ENCODE peak calls at places on chromosomes 6 and 20, in eight cellular contexts. H, Q, L, U, T, X, E and K are unnamed samples.

GRCh38 chr6:113529191-113529590 is 328.0 kb upstream of the MARCKS start:
- DNase-seq in U (no peak), X (no peak), T (no peak), E (no peak), Q (no peak), H (no peak), L (no peak), K (no peak)

GRCh38 chr20:36455972-36456625 is 85.2 kb upstream of the MYL9 start:
- DNase-seq in H (no peak), U (no peak), T (no peak), Q (no peak), E (no peak), L (no peak), X (no peak), K (no peak)

GRCh38 chr6:130848945-130849344 is 21.7 kb downstream of the SMLR1 start:
- DNase-seq in X (peak; percentile 35), T (no peak), L (no peak), U (no peak), H (no peak), Q (no peak), E (no peak), K (peak; percentile 42)

GRCh38 chr20:20362774-20363435 is 5.0 kb upstream of the INSM1 start:
- DNase-seq in H (peak; percentile 30), T (no peak), X (peak; percentile 84), U (no peak), E (no peak), L (no peak), Q (no peak), K (peak; percentile 53)

GRCh38 chr6:21831531-21832291 is 238.2 kb downstream of the SOX4 start:
- DNase-seq in T (no peak), Q (no peak), X (no peak), U (no peak), L (no peak), H (no peak), E (no peak), K (no peak)

GRCh38 chr6:164911873-164912580 is 397.4 kb downstream of the C6orf118 start:
- DNase-seq in X (no peak), U (no peak), H (peak; percentile 32), Q (no peak), T (no peak), E (no peak), L (no peak), K (no peak)

GRCh38 chr20:53215166-53215565 is 243.0 kb downstream of the TSHZ2 start:
- DNase-seq in H (no peak), X (no peak), T (no peak), E (no peak), Q (no peak), L (no peak), U (no peak), K (no peak)

GRCh38 chr6:3878048-3878666 is 29.0 kb downstream of the FAM50B start:
- DNase-seq in E (no peak), H (no peak), T (no peak), L (no peak), X (no peak), Q (no peak), U (no peak), K (no peak)

GRCh38 chr6:135812085-135812526 is 39.4 kb upstream of the PDE7B start:
- DNase-seq in H (no peak), L (no peak), U (peak; percentile 73), T (no peak), E (no peak), X (no peak), Q (no peak), K (no peak)

GRCh38 chr6:34809914-34810882 is 18.3 kb downstream of the BLTP3A start:
- DNase-seq in T (no peak), L (no peak), X (no peak), Q (no peak), U (peak; percentile 12), E (no peak), H (no peak), K (no peak)

GRCh38 chr6:37589198-37589597 is 89.5 kb upstream of the CCDC167 start:
- DNase-seq in E (no peak), X (no peak), U (no peak), L (no peak), T (no peak), H (no peak), Q (no peak), K (no peak)

GRCh38 chr20:3181270-3181669 is 7.9 kb upstream of the LZTS3 start:
- DNase-seq in H (no peak), U (no peak), T (no peak), E (no peak), X (no peak), L (no peak), Q (no peak), K (no peak)

GRCh38 chr6:108726726-108727339 is 121.4 kb upstream of the ARMC2 start:
- DNase-seq in H (no peak), L (no peak), T (no peak), U (no peak), X (no peak), Q (no peak), E (no peak), K (no peak)

GRCh38 chr6:148195511-148195910 is 147.1 kb upstream of the SASH1 start:
- DNase-seq in Q (no peak), H (no peak), X (no peak), U (no peak), T (no peak), L (no peak), E (no peak), K (no peak)

GRCh38 chr6:156980948-156981347 is 203.8 kb downstream of the ARID1B start:
- DNase-seq in X (no peak), L (no peak), U (no peak), Q (no peak), E (no peak), T (no peak), H (no peak), K (no peak)

GRCh38 chr20:2867081-2867860 is 6.0 kb upstream of the PTPRA start:
- DNase-seq in H (no peak), T (peak; percentile 34), Q (no peak), U (no peak), E (no peak), X (no peak), L (no peak), K (no peak)

GRCh38 chr6:35486005-35486925 is 10.6 kb downstream of the TEAD3 start:
- DNase-seq in Q (no peak), T (peak; percentile 92), H (no peak), L (no peak), X (peak; percentile 94), U (no peak), E (no peak), K (no peak)

DNA sequence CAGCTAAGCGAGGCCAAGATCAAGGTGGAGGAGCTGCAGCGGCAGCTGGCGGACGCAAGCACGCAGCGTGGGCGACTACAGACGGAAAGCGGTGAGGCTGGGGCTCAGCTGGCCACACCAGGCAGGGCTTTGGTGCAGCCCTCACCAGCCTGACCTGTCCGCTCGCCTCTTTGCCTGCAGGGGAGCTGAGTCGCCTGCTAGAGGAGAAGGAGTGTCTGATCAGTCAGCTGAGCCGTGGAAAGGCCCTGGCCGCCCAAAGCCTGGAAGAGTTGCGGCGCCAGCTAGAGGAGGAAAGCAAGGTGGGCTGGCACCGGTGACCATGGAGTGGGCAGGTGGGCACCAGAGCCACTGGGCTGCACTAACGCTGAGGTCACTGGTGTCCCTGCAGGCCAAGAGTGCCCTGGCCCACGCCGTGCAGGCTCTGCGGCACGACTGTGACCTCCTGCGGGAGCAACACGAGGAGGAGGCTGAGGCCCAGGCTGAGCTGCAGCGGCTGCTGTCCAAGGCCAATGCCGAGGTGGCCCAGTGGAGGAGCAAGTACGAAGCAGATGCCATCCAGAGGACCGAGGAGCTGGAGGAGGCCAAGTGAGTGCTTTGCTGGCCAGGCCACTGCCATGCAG is 42.8 kb downstream of the MYH7B start:
- DNase-seq in U (no peak), E (no peak), L (no peak), T (no peak), X (peak; percentile 61), Q (no peak), H (no peak), K (no peak)
- TF ChIP-seq CTCF in U (peak; percentile 1), E (no peak), L (no peak), T (no peak), X (peak; percentile 16), Q (no peak), H (no peak), K (no peak)

GRCh38 chr20:62708591-62709536 is at the start of gene NTSR1:
- DNase-seq in T (no peak), L (no peak), E (no peak), U (no peak), H (peak; percentile 12), Q (no peak), X (peak; percentile 73), K (no peak)

GRCh38 chr20:62709537-62709905 is 885 bp downstream of the NTSR1 start:
- DNase-seq in L (no peak), U (no peak), E (no peak), Q (no peak), T (no peak), X (no peak), H (no peak), K (no peak)

GRCh38 chr20:62706857-62707256 is 1.8 kb upstream of the NTSR1 start:
- DNase-seq in U (no peak), Q (no peak), E (no peak), L (no peak), X (no peak), T (no peak), H (no peak), K (no peak)

GRCh38 chr20:62707281-62707941 is 1.2 kb upstream of the NTSR1 start:
- DNase-seq in E (no peak), H (no peak), L (no peak), X (no peak), Q (no peak), T (no peak), U (no peak), K (no peak)

DNA sequence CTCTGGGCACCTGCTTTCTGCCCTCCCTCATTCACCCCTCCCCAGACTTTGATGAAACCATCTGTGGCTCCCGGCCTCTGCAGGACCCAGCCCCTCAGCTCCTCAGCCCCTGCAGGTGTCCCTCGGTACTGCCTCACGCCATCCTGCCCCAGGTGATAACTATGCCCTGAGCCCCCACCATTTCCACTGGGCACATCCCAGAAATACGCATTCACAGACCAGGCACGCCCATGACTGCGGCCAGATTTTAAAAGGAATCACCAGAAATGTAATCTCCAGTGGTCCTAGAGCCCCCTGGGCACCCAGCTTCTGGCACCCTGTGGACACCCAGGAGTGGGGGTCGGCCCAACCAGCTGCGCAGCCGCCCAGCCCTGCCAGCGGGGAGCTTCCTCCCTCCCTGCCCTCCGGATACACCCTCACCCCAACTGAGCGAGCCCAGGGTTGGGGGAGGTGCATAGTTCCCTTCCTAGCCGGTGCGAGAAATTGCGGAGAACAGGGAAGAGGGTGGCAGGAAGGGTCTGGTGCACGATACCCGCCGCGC is 585 bp upstream of the NTSR1 start:
- DNase-seq in T (no peak), X (peak; percentile 87), Q (peak; percentile 17), L (no peak), E (no peak), H (no peak), U (no peak), K (no peak)
- TF ChIP-seq CTCF in T (no peak), X (peak; percentile 61), Q (peak; percentile 48), L (no peak), E (no peak), H (peak; percentile 22), U (peak; percentile 54), K (no peak)

GRCh38 chr20:38894091-38894847 is 31.9 kb upstream of the FAM83D start:
- DNase-seq in T (no peak), H (no peak), X (peak; percentile 12), L (no peak), Q (no peak), E (no peak), U (no peak), K (no peak)
- TF ChIP-seq CTCF in T (peak; percentile 19), H (no peak), X (no peak), L (peak; percentile 9), Q (peak; percentile 5), E (no peak), U (no peak), K (no peak)

GRCh38 chr6:52362443-52363221 is 681 bp downstream of the PAQR8 start:
- DNase-seq in T (peak; percentile 47), L (peak; percentile 91), H (peak; percentile 42), E (peak; percentile 46), X (peak; percentile 77), Q (peak; percentile 55), U (peak; percentile 6), K (peak; percentile 76)
- TF ChIP-seq CTCF in T (no peak), L (no peak), H (no peak), E (no peak), X (peak; percentile 26), Q (peak; percentile 69), U (peak; percentile 12), K (peak; percentile 36)